ENCODE peak calls at places on chromosomes 16 and 17, in four cellular contexts. J is AG09319, G is germinal center, D is GM03348. X is an unnamed sample.

GRCh38 chr16:62014534-62014933 is 21.7 kb downstream of the CDH8 start:
- DNase-seq in D (no peak), G (no peak), J (no peak), X (no peak)

GRCh38 chr17:12037970-12038369 is 17.3 kb downstream of the MAP2K4 start:
- DNase-seq in J (no peak), D (no peak), G (no peak), X (no peak)

GRCh38 chr16:61042736-61043135 is 993.5 kb downstream of the CDH8 start:
- DNase-seq in D (no peak), J (no peak), G (no peak), X (no peak)

GRCh38 chr17:44360826-44361225 is 2.8 kb downstream of the FAM171A2 start:
- DNase-seq in J (no peak), G (no peak), D (peak; percentile 38), X (no peak)

GRCh38 chr17:42518755-42519545 is 17.1 kb upstream of the NAGLU start:
- DNase-seq in G (no peak), D (no peak), J (no peak), X (no peak)

GRCh38 chr16:4505356-4506153 is 29.4 kb downstream of the HMOX2 start:
- DNase-seq in D (no peak), G (peak; percentile 90), J (no peak), X (no peak)

GRCh38 chr17:37519241-37519985 is 29.7 kb downstream of the DUSP14 start:
- DNase-seq in J (no peak), G (no peak), D (no peak), X (no peak)

GRCh38 chr17:32575865-32576264 is 89.1 kb downstream of the CDK5R1 start:
- DNase-seq in D (no peak), J (no peak), G (no peak), X (no peak)

GRCh38 chr17:64534187-64534586 is 27.4 kb downstream of the CEP95 start:
- DNase-seq in D (peak; percentile 11), G (peak; percentile 14), J (no peak), X (no peak)

GRCh38 chr17:44919411-44919810 is 4.1 kb upstream of the GFAP start:
- DNase-seq in G (no peak), D (no peak), J (no peak), X (no peak)

GRCh38 chr16:56637814-56638750 is at the start of gene MT1A:
- DNase-seq in J (no peak), G (no peak), D (peak; percentile 85), X (no peak)

GRCh38 chr17:74152591-74153455 is 50.7 kb upstream of the RPL38 start:
- DNase-seq in D (no peak), J (no peak), G (no peak), X (no peak)

GRCh38 chr17:38967290-38967738 is at the start of gene FBXO47:
- DNase-seq in J (peak; percentile 60), G (peak; percentile 85), D (peak; percentile 81), X (peak; percentile 14)

GRCh38 chr17:44906010-44906646 is 6.9 kb upstream of the EFTUD2 start:
- DNase-seq in D (peak; percentile 89), J (peak; percentile 84), G (no peak), X (no peak)

GRCh38 chr16:26787924-26788323 is 278.8 kb upstream of the C16orf82 start:
- DNase-seq in J (no peak), D (no peak), G (no peak), X (no peak)

GRCh38 chr16:89822188-89823086 is 5.8 kb upstream of the SPIRE2 start:
- DNase-seq in J (no peak), D (no peak), G (no peak), X (no peak)

GRCh38 chr16:64280317-64280716 is 841.5 kb downstream of the CDH11 start:
- DNase-seq in G (no peak), J (no peak), D (no peak), X (no peak)

GRCh38 chr16:11140466-11140865 is 115.5 kb downstream of the SOCS1 start:
- DNase-seq in G (no peak), D (no peak), J (no peak), X (no peak)

GRCh38 chr17:39949028-39949427 is 13.8 kb upstream of the GSDMA start:
- DNase-seq in D (no peak), J (no peak), G (no peak), X (no peak)

GRCh38 chr17:50871369-50871768 is 5.2 kb upstream of the TOB1 start:
- DNase-seq in G (no peak), J (no peak), D (no peak), X (no peak)

GRCh38 chr16:70746708-70747424 is 54.1 kb downstream of the VAC14 start:
- DNase-seq in G (no peak), J (peak; percentile 81), D (peak; percentile 89), X (peak; percentile 59)

GRCh38 chr17:21379080-21379711 is 3.0 kb downstream of the KCNJ12 start:
- DNase-seq in D (no peak), J (no peak), G (no peak), X (no peak)

GRCh38 chr16:81486555-81487061 is 42.0 kb downstream of the CMIP start:
- DNase-seq in G (no peak), D (peak; percentile 88), J (peak; percentile 83), X (no peak)

GRCh38 chr16:15811778-15812750 is 44.8 kb downstream of the MYH11 start:
- DNase-seq in J (peak; percentile 67), D (peak; percentile 89), G (no peak), X (peak; percentile 54)

GRCh38 chr17:39001703-39002637 is 34.8 kb upstream of the FBXO47 start:
- DNase-seq in J (peak; percentile 80), G (no peak), D (peak; percentile 90), X (peak; percentile 54)

GRCh38 chr16:84947022-84947421 is 64.3 kb downstream of the ZDHHC7 start:
- DNase-seq in J (no peak), D (no peak), G (no peak), X (no peak)

GRCh38 chr16:70610273-70611223 is 35.8 kb upstream of the IL34 start:
- DNase-seq in D (no peak), G (no peak), J (no peak), X (no peak)

GRCh38 chr17:34245496-34245895 is 9.6 kb upstream of the CCL2 start:
- DNase-seq in J (no peak), D (no peak), G (no peak), X (no peak)

GRCh38 chr16:65214196-65214595 is 92.3 kb upstream of the CDH11 start:
- DNase-seq in J (no peak), D (peak; percentile 7), G (no peak), X (no peak)

GRCh38 chr17:4950757-4951204 is at the start of gene ENO3:
- DNase-seq in D (no peak), G (no peak), J (no peak), X (no peak)

GRCh38 chr16:901715-902601 is 68.8 kb downstream of the LMF1 start:
- DNase-seq in G (no peak), D (no peak), J (no peak), X (no peak)

GRCh38 chr17:13418891-13419290 is 182.8 kb downstream of the HS3ST3A1 start:
- DNase-seq in J (no peak), D (no peak), G (no peak), X (no peak)